ENCODE peak calls at places on chromosomes 11 and 22, in five cellular contexts. One of them, this sample, is unnamed.

GRCh38 chr11:90222459-90223247 is at the start of gene CHORDC1:
- DNase-seq in ovary: peak
- DNase-seq in A549: peak
- DNase-seq in SK-N-SH: peak
- DNase-seq in sigmoid colon: peak
- DNase-seq in this sample: peak

GRCh38 chr11:71930556-71931244 is 1.9 kb downstream of the RNF121 start:
- DNase-seq in ovary: no peak
- DNase-seq in A549: no peak
- DNase-seq in sigmoid colon: no peak
- DNase-seq in SK-N-SH: no peak
- DNase-seq in this sample: no peak

GRCh38 chr11:1373536-1374214 is 16.1 kb upstream of the BRSK2 start:
- DNase-seq in SK-N-SH: peak
- DNase-seq in ovary: no peak
- DNase-seq in A549: no peak
- DNase-seq in sigmoid colon: no peak
- DNase-seq in this sample: no peak

GRCh38 chr22:38317995-38318715 is 922 bp upstream of the CSNK1E start:
- DNase-seq in ovary: peak
- DNase-seq in SK-N-SH: no peak
- DNase-seq in sigmoid colon: peak
- DNase-seq in A549: peak
- DNase-seq in this sample: peak

GRCh38 chr22:30047364-30047738 is 32.9 kb upstream of the HORMAD2 start:
- DNase-seq in ovary: no peak
- DNase-seq in sigmoid colon: peak
- DNase-seq in A549: no peak
- DNase-seq in SK-N-SH: no peak
- DNase-seq in this sample: no peak

GRCh38 chr11:57453543-57454177 is 6.7 kb upstream of the RTN4RL2 start:
- DNase-seq in A549: no peak
- DNase-seq in ovary: no peak
- DNase-seq in sigmoid colon: no peak
- DNase-seq in SK-N-SH: no peak
- DNase-seq in this sample: no peak

GRCh38 chr11:71566081-71566620 is 788 bp downstream of the KRTAP5-10 start:
- DNase-seq in ovary: no peak
- DNase-seq in A549: no peak
- DNase-seq in sigmoid colon: no peak
- DNase-seq in SK-N-SH: no peak
- DNase-seq in this sample: no peak

GRCh38 chr11:86141645-86142569 is 73.0 kb upstream of the PICALM start:
- DNase-seq in ovary: no peak
- DNase-seq in SK-N-SH: no peak
- DNase-seq in A549: no peak
- DNase-seq in sigmoid colon: no peak
- DNase-seq in this sample: no peak

GRCh38 chr22:42060489-42060888 is 10.1 kb downstream of the NAGA start:
- DNase-seq in A549: no peak
- DNase-seq in ovary: peak
- DNase-seq in SK-N-SH: no peak
- DNase-seq in sigmoid colon: no peak
- DNase-seq in this sample: no peak

GRCh38 chr22:27406389-27406861 is 395.1 kb downstream of the MN1 start:
- DNase-seq in ovary: no peak
- DNase-seq in SK-N-SH: no peak
- DNase-seq in A549: no peak
- DNase-seq in sigmoid colon: no peak
- DNase-seq in this sample: no peak

GRCh38 chr11:85826096-85826855 is 15.3 kb upstream of the SYTL2 start:
- DNase-seq in ovary: peak
- DNase-seq in sigmoid colon: no peak
- DNase-seq in A549: peak
- DNase-seq in SK-N-SH: peak
- DNase-seq in this sample: no peak

GRCh38 chr22:43007519-43008102 is 7.3 kb downstream of the PACSIN2 start:
- DNase-seq in sigmoid colon: no peak
- DNase-seq in ovary: no peak
- DNase-seq in SK-N-SH: no peak
- DNase-seq in A549: no peak
- DNase-seq in this sample: no peak

GRCh38 chr11:66823700-66824099 is 19.5 kb upstream of the RCE1 start:
- DNase-seq in ovary: no peak
- DNase-seq in SK-N-SH: no peak
- DNase-seq in sigmoid colon: no peak
- DNase-seq in A549: no peak
- DNase-seq in this sample: no peak

GRCh38 chr11:8671242-8671641 is 11.2 kb downstream of the TRIM66 start:
- DNase-seq in sigmoid colon: peak
- DNase-seq in SK-N-SH: peak
- DNase-seq in ovary: peak
- DNase-seq in A549: no peak
- DNase-seq in this sample: peak

DNA sequence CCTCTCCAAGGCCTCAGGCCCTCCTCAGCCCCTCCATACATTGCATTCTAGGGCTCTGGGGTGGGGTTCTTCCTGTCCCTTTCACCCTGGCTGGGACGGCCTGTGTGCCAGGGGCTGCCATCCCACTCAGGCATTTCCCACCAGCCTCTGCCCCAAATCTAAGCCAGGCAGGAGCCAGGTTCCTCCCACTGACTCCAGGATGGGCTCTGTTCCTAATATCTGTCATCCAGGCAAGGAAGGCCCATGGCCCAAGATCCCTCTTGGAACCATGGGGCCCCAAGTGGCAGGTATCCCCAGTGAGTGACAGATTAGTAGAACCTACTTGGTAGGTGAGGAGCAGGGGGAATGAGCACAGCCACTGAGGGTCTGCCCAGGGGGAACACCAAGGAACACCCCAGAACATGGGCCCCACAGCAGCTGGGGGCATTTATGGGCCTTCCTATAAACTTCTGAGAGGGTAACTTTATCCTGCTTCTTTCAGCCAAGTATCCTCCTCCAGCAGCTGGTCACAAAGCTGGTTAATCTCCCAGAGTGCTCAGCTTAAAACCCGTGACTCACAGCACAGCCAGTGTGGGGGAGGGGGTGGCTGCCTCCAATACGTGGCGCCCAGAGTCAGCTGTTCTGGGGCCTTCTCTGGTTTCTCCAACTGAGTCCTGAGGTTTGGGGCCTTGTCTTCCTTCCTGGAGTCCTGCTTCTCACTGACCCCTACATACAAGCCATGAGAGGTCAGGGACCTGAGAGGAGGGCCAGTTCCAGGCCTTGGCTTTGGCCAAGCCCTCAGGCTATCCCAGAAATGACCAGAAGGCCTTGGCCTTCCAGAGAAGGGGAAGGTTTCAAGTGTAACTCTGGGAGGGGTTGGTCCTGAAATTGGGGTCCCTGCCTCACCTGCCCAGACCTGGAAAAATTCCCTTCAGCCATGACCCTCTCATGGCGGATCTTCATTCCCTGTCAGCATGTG is 19.9 kb upstream of the MYOD1 start:
- DNase-seq in SK-N-SH: no peak
- DNase-seq in sigmoid colon: no peak
- DNase-seq in ovary: no peak
- DNase-seq in A549: no peak
- DNase-seq in this sample: no peak
- TF ChIP-seq EP300 in SK-N-SH: no peak
- TF ChIP-seq EP300 in sigmoid colon: no peak
- TF ChIP-seq EP300 in ovary: no peak
- TF ChIP-seq EP300 in A549: no peak
- TF ChIP-seq EP300 in this sample: no peak

GRCh38 chr11:61272731-61273130 is 22.4 kb downstream of the VWCE start:
- DNase-seq in A549: no peak
- DNase-seq in SK-N-SH: no peak
- DNase-seq in ovary: no peak
- DNase-seq in sigmoid colon: no peak
- DNase-seq in this sample: no peak
- TF ChIP-seq EP300 in A549: no peak
- TF ChIP-seq EP300 in SK-N-SH: no peak
- TF ChIP-seq EP300 in ovary: no peak
- TF ChIP-seq EP300 in sigmoid colon: no peak
- TF ChIP-seq EP300 in this sample: no peak

DNA sequence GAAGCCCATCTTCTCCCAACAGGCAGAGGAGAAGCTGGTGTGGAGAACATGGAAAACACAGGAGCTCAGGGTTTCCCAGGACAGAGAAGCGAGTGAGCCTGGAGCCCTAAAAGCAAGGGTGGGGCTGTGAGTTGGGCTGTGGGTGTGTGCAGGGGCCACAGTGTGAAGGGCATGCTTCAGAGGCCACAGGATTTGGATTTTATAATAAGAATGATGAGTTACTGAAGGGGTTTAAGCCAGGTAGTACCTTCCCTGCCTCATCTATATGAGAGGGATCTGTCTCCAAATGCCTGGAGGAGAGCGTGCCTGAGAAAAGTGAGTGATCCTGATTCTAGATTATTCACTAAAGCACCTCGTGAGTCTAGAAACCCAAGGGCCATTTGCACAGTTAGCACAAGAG is 106.8 kb downstream of the VPREB1 start:
- DNase-seq in SK-N-SH: no peak
- DNase-seq in sigmoid colon: no peak
- DNase-seq in ovary: no peak
- DNase-seq in A549: no peak
- DNase-seq in this sample: no peak
- TF ChIP-seq EP300 in SK-N-SH: no peak
- TF ChIP-seq EP300 in sigmoid colon: no peak
- TF ChIP-seq EP300 in ovary: no peak
- TF ChIP-seq EP300 in A549: no peak
- TF ChIP-seq EP300 in this sample: no peak

GRCh38 chr11:105151936-105152554 is 12.5 kb upstream of the CARD18 start:
- DNase-seq in sigmoid colon: no peak
- DNase-seq in A549: no peak
- DNase-seq in SK-N-SH: no peak
- DNase-seq in ovary: no peak
- DNase-seq in this sample: no peak

GRCh38 chr11:105152556-105152955 is 13.0 kb upstream of the CARD18 start:
- DNase-seq in A549: no peak
- DNase-seq in SK-N-SH: no peak
- DNase-seq in sigmoid colon: no peak
- DNase-seq in ovary: no peak
- DNase-seq in this sample: no peak

GRCh38 chr11:105155679-105156078 is 16.1 kb upstream of the CARD18 start:
- DNase-seq in sigmoid colon: no peak
- DNase-seq in ovary: no peak
- DNase-seq in SK-N-SH: no peak
- DNase-seq in A549: no peak
- DNase-seq in this sample: no peak

GRCh38 chr11:105156231-105156630 is 16.7 kb upstream of the CARD18 start:
- DNase-seq in ovary: no peak
- DNase-seq in sigmoid colon: no peak
- DNase-seq in A549: no peak
- DNase-seq in SK-N-SH: no peak
- DNase-seq in this sample: no peak

DNA sequence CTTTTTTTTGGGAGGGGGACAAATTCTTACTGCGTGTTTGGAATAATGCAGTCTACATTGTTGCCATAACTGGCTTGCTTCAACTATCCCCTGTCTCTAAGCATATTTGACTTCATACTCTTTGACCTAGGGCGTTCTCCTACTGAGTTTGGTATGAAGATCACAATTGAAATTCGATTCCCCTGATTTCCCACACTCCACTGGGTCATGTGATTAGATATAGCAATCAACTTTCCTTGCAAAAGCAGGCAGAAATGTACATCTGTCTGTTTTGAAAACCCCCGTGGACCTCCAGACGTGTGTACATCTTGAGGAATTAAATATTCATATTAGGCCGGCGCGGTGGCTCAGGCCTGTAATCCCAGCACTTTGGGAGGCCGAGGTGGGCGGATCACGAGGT is 13.8 kb upstream of the CARD18 start:
- DNase-seq in sigmoid colon: no peak
- DNase-seq in A549: no peak
- DNase-seq in SK-N-SH: no peak
- DNase-seq in ovary: no peak
- DNase-seq in this sample: no peak
- TF ChIP-seq EP300 in sigmoid colon: no peak
- TF ChIP-seq EP300 in A549: no peak
- TF ChIP-seq EP300 in SK-N-SH: no peak
- TF ChIP-seq EP300 in ovary: no peak
- TF ChIP-seq EP300 in this sample: no peak

GRCh38 chr11:104120493-104121200 is 43.3 kb downstream of the PDGFD start:
- DNase-seq in sigmoid colon: no peak
- DNase-seq in SK-N-SH: no peak
- DNase-seq in A549: no peak
- DNase-seq in ovary: peak
- DNase-seq in this sample: no peak
- TF ChIP-seq EP300 in sigmoid colon: no peak
- TF ChIP-seq EP300 in SK-N-SH: no peak
- TF ChIP-seq EP300 in A549: no peak
- TF ChIP-seq EP300 in ovary: no peak
- TF ChIP-seq EP300 in this sample: no peak

DNA sequence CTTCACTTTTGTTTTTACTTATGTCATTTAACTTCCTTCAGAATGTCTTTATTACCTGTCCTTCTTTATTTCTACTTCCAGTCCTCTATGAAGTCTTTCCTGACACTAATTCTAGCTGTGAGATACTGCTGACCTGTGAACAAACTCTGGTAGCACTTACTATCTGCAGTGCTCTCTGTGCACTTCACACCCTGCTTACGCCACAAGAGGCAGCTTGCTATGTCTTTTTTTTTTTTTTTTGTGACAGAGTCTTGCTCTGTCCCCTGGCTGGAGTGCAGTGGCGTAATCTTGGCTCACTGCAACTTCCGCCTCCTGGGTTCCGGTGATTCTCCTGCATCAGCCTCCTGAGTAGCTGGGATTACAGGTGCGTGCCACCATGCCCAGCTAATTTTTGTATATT is 10.7 kb downstream of the STIM1 start:
- DNase-seq in sigmoid colon: no peak
- DNase-seq in ovary: no peak
- DNase-seq in A549: no peak
- DNase-seq in SK-N-SH: no peak
- DNase-seq in this sample: no peak
- TF ChIP-seq EP300 in sigmoid colon: no peak
- TF ChIP-seq EP300 in ovary: no peak
- TF ChIP-seq EP300 in A549: no peak
- TF ChIP-seq EP300 in SK-N-SH: no peak
- TF ChIP-seq EP300 in this sample: no peak

DNA sequence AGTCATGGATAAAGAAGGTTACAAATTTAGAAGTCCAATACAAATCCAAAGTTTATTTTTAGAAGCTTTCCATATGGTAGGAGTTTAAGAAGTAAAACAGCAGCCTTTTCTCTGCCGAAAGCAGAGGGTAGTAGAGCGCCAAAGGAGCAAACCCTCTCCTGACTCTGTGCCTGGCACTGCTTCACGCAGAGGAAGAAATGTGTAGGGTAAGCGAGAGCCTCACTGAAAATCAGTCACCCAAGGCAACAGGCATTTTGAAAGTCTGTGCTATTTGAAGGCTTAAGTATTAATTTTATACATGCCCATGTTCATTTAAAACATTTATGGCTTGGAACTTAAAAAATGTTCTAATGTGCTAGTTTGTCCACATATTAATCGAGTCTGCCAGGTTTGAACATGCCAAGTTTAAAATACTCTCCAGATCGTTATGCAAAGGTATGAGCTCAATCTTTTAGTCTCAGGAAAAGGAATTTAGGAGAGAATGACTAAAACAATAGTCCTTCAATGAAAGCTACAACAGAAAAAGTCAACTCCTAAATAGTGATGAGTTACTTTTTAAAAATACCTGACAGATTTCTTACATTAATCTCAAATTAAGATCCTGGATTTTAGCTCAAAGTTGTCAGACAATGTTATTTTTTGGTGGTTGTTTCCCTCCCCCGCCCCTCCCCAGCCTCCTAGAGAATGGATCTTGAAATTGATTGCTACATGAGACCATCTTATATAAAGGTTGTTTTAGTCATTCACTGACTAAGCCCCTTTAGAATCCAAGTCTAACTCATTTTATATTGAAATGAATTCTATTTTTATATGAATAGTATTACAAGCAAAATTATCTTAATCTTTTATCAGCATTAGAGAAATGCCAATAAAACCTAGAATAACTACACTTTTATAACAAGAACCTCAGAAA is 38.7 kb downstream of the MRTFA start:
- DNase-seq in A549: no peak
- DNase-seq in SK-N-SH: no peak
- DNase-seq in sigmoid colon: no peak
- DNase-seq in ovary: no peak
- DNase-seq in this sample: no peak
- TF ChIP-seq EP300 in A549: no peak
- TF ChIP-seq EP300 in SK-N-SH: no peak
- TF ChIP-seq EP300 in sigmoid colon: no peak
- TF ChIP-seq EP300 in ovary: no peak
- TF ChIP-seq EP300 in this sample: no peak

This sample was measured in tibial nerve.